ENCODE peak calls at places on chromosomes 5 and 9, in ten cellular contexts. V, F, G, K, M, B, S, H, W and I are unnamed samples.

GRCh38 chr5:136042665-136043121 is 13.9 kb downstream of the TGFBI start:
- DNase-seq in V (peak; percentile 15), F (no peak), G (peak; percentile 14), K (no peak), M (no peak), B (no peak), S (no peak), H (peak; percentile 49), W (peak; percentile 70), I (no peak)

GRCh38 chr5:82793808-82794419 is 283.3 kb downstream of the TMEM167A start:
- DNase-seq in V (no peak), F (no peak), G (peak; percentile 1), K (no peak), M (peak; percentile 12), B (peak; percentile 42), S (peak; percentile 50), H (peak; percentile 38), W (peak; percentile 28), I (peak; percentile 23)

GRCh38 chr9:22357016-22357415 is 89.6 kb upstream of the DMRTA1 start:
- DNase-seq in V (no peak), F (no peak), G (no peak), K (no peak), M (no peak), B (no peak), S (no peak), H (no peak), W (no peak), I (no peak)

GRCh38 chr9:132415181-132415580 is 5.2 kb downstream of the CFAP77 start:
- DNase-seq in V (no peak), F (no peak), G (no peak), K (no peak), M (no peak), B (no peak), S (no peak), H (no peak), W (no peak), I (no peak)

GRCh38 chr5:76256116-76256889 is 146.8 kb upstream of the IQGAP2 start:
- DNase-seq in V (peak; percentile 75), F (no peak), G (peak; percentile 68), K (peak; percentile 21), M (peak; percentile 27), B (peak; percentile 54), S (peak; percentile 64), H (peak; percentile 81), W (peak; percentile 81), I (peak; percentile 80)

GRCh38 chr5:120304653-120305052 is 159.4 kb upstream of the PRR16 start:
- DNase-seq in V (no peak), F (no peak), G (no peak), K (no peak), M (no peak), B (no peak), S (peak; percentile 96), H (peak; percentile 65), W (peak; percentile 61), I (no peak)

GRCh38 chr5:1542755-1543154 is 19.0 kb upstream of the LPCAT1 start:
- DNase-seq in V (no peak), F (no peak), G (no peak), K (no peak), M (no peak), B (no peak), S (peak; percentile 79), H (peak; percentile 87), W (no peak), I (no peak)

GRCh38 chr5:13581132-13581531 is 363.4 kb downstream of the DNAH5 start:
- DNase-seq in V (no peak), F (no peak), G (no peak), K (no peak), M (no peak), B (no peak), S (no peak), H (no peak), W (no peak), I (no peak)

GRCh38 chr5:80933061-80933460 is 27.1 kb upstream of the RASGRF2 start:
- DNase-seq in V (no peak), F (no peak), G (no peak), K (no peak), M (no peak), B (no peak), S (no peak), H (peak; percentile 2), W (no peak), I (no peak)

GRCh38 chr9:93244510-93245436 is 60.8 kb downstream of the WNK2 start:
- DNase-seq in V (peak; percentile 27), F (no peak), G (no peak), K (no peak), M (no peak), B (no peak), S (no peak), H (no peak), W (no peak), I (no peak)

GRCh38 chr5:10990626-10991025 is 229.6 kb upstream of the DAP start:
- DNase-seq in V (peak; percentile 88), F (no peak), G (peak; percentile 37), K (no peak), M (no peak), B (no peak), S (no peak), H (no peak), W (no peak), I (no peak)

GRCh38 chr5:102988459-102988858 is 131.5 kb downstream of the GIN1 start:
- DNase-seq in V (no peak), F (no peak), G (no peak), K (no peak), M (no peak), B (no peak), S (no peak), H (no peak), W (no peak), I (no peak)

GRCh38 chr5:140371356-140372151 is 11.6 kb downstream of the SLC4A9 start:
- DNase-seq in V (no peak), F (no peak), G (no peak), K (no peak), M (no peak), B (no peak), S (no peak), H (no peak), W (no peak), I (no peak)

GRCh38 chr5:61347088-61347487 is 15.0 kb downstream of the ZSWIM6 start:
- DNase-seq in V (no peak), F (no peak), G (no peak), K (no peak), M (no peak), B (no peak), S (peak; percentile 34), H (peak; percentile 18), W (peak; percentile 32), I (no peak)

GRCh38 chr5:65625743-65626142 is 916 bp downstream of the SHLD3 start:
- DNase-seq in V (no peak), F (no peak), G (peak; percentile 13), K (no peak), M (no peak), B (no peak), S (peak; percentile 10), H (peak; percentile 7), W (no peak), I (no peak)

GRCh38 chr5:18800293-18801025 is 1166.2 kb downstream of the TAF11L14 start:
- DNase-seq in V (no peak), F (no peak), G (no peak), K (no peak), M (no peak), B (no peak), S (no peak), H (no peak), W (no peak), I (no peak)

GRCh38 chr9:130110166-130110565 is 56.5 kb downstream of the GPR107 start:
- DNase-seq in V (peak; percentile 59), F (no peak), G (peak; percentile 32), K (no peak), M (no peak), B (no peak), S (no peak), H (no peak), W (no peak), I (no peak)

GRCh38 chr5:180799194-180799593 is 3.4 kb downstream of the MGAT1 start:
- DNase-seq in V (peak; percentile 7), F (no peak), G (no peak), K (no peak), M (no peak), B (peak; percentile 75), S (no peak), H (no peak), W (no peak), I (no peak)

GRCh38 chr9:33867747-33868429 is 50.9 kb downstream of the UBE2R2 start:
- DNase-seq in V (no peak), F (no peak), G (no peak), K (no peak), M (no peak), B (no peak), S (peak; percentile 82), H (peak; percentile 71), W (no peak), I (no peak)

GRCh38 chr5:66343370-66344071 is 199.4 kb downstream of the SREK1 start:
- DNase-seq in V (no peak), F (no peak), G (peak; percentile 78), K (no peak), M (no peak), B (no peak), S (no peak), H (no peak), W (no peak), I (no peak)

GRCh38 chr9:136022731-136023400 is 61.7 kb upstream of the UBAC1 start:
- DNase-seq in V (no peak), F (peak; percentile 31), G (no peak), K (no peak), M (no peak), B (peak; percentile 2), S (no peak), H (no peak), W (no peak), I (no peak)

GRCh38 chr5:71751422-71751821 is 32.3 kb downstream of the CARTPT start:
- DNase-seq in V (peak; percentile 10), F (no peak), G (no peak), K (no peak), M (no peak), B (no peak), S (no peak), H (no peak), W (peak; percentile 8), I (no peak)

GRCh38 chr5:57675236-57675635 is 192.6 kb upstream of the ACTBL2 start:
- DNase-seq in V (no peak), F (no peak), G (no peak), K (no peak), M (no peak), B (no peak), S (no peak), H (no peak), W (peak; percentile 59), I (no peak)

GRCh38 chr5:92401492-92401891 is 1018.4 kb upstream of the ARRDC3 start:
- DNase-seq in V (peak; percentile 79), F (no peak), G (peak; percentile 16), K (no peak), M (no peak), B (no peak), S (peak; percentile 45), H (peak; percentile 36), W (peak; percentile 53), I (peak; percentile 15)